ENCODE peak calls at places on chromosomes 2 and 18, in five cellular contexts. Y is EL; D is CD8-positive, alpha-beta T cell; V is stromal cell of bone marrow; K is NCI-H774. B is an unnamed sample.
A peak's percentile ranks its signal among the peaks of the same experiment; 100 is the strongest.

GRCh38 chr2:209473930-209474419 is 50.1 kb downstream of the MAP2 start:
- DNase-seq in V (peak; percentile 86), D (no peak), Y (peak; percentile 93), K (no peak), B (no peak)

GRCh38 chr2:98654702-98655488 is 46.5 kb downstream of the UNC50 start:
- DNase-seq in Y (no peak), D (no peak), V (no peak), K (no peak), B (no peak)

GRCh38 chr18:41666251-41666650 is 288.8 kb upstream of the PIK3C3 start:
- DNase-seq in D (no peak), K (peak; percentile 64), V (no peak), Y (no peak), B (peak; percentile 77)

GRCh38 chr2:3450385-3451031 is 68.8 kb downstream of the ADI1 start:
- DNase-seq in Y (no peak), K (no peak), V (no peak), D (no peak), B (no peak)

GRCh38 chr18:78571063-78571785 is 408.4 kb upstream of the SALL3 start:
- DNase-seq in D (no peak), K (no peak), Y (no peak), V (no peak), B (no peak)

GRCh38 chr2:194252127-194252526 is 1404.9 kb upstream of the SLC39A10 start:
- DNase-seq in K (no peak), Y (no peak), V (no peak), D (no peak), B (no peak)

GRCh38 chr2:221235941-221236340 is 336.2 kb downstream of the EPHA4 start:
- DNase-seq in D (no peak), V (no peak), Y (no peak), K (no peak), B (no peak)

GRCh38 chr2:127170452-127171197 is 49.5 kb downstream of the CYP27C1 start:
- DNase-seq in Y (no peak), V (no peak), D (no peak), K (no peak), B (no peak)

GRCh38 chr2:54332386-54332785 is 76.4 kb upstream of the TSPYL6 start:
- DNase-seq in D (no peak), K (no peak), V (no peak), Y (peak; percentile 8), B (no peak)

GRCh38 chr2:6824962-6825361 is 40.7 kb downstream of the CMPK2 start:
- DNase-seq in Y (peak; percentile 67), V (no peak), K (no peak), D (no peak), B (no peak)

GRCh38 chr2:41199320-41199719 is 747.4 kb upstream of the SLC8A1 start:
- DNase-seq in D (no peak), K (no peak), V (no peak), Y (no peak), B (no peak)

GRCh38 chr18:58279504-58280158 is 235.6 kb downstream of the NEDD4L start:
- DNase-seq in D (no peak), V (no peak), Y (no peak), K (no peak), B (no peak)

GRCh38 chr2:48414980-48415764 is 114.8 kb upstream of the STON1 start:
- DNase-seq in Y (peak; percentile 5), V (peak; percentile 13), K (no peak), D (no peak), B (no peak)

GRCh38 chr2:43266692-43267091 is 40.3 kb upstream of the ZFP36L2 start:
- DNase-seq in K (no peak), V (no peak), Y (no peak), D (no peak), B (no peak)

GRCh38 chr2:7467782-7468447 is 550.7 kb downstream of the RNF144A start:
- DNase-seq in D (no peak), V (no peak), K (no peak), Y (no peak), B (no peak)

GRCh38 chr2:108363048-108363899 is 14.5 kb upstream of the SULT1C4 start:
- DNase-seq in D (no peak), Y (no peak), V (no peak), K (no peak), B (no peak)

GRCh38 chr2:157911646-157912217 is 35.6 kb upstream of the ACVR1 start:
- DNase-seq in Y (no peak), D (no peak), K (no peak), V (no peak), B (no peak)

GRCh38 chr2:218368621-218369153 is 12.0 kb downstream of the CATIP start:
- DNase-seq in D (no peak), K (peak; percentile 41), Y (no peak), V (no peak), B (no peak)

GRCh38 chr2:80238692-80239469 is 65.7 kb downstream of the LRRTM1 start:
- DNase-seq in Y (peak; percentile 53), D (no peak), K (no peak), V (peak; percentile 11), B (no peak)

GRCh38 chr2:149164296-149164695 is 125.8 kb downstream of the LYPD6B start:
- DNase-seq in K (no peak), Y (no peak), V (no peak), D (no peak), B (no peak)

GRCh38 chr2:101956465-101957030 is 35.2 kb upstream of the IL1R2 start:
- DNase-seq in D (no peak), Y (no peak), V (peak; percentile 56), K (no peak), B (no peak)

GRCh38 chr2:240250985-240251847 is 110.8 kb upstream of the OTOS start:
- DNase-seq in V (peak; percentile 88), D (no peak), K (peak; percentile 9), Y (peak; percentile 92), B (no peak)

GRCh38 chr2:168314236-168314635 is 66.8 kb upstream of the STK39 start:
- DNase-seq in V (no peak), D (no peak), Y (no peak), K (no peak), B (no peak)